ENCODE peak calls at places on chromosomes 16 and 17, in five cellular contexts. A, L, P, I and Q are unnamed samples.
A peak's percentile ranks its signal among the peaks of the same experiment; 100 is the strongest.

GRCh38 chr17:65489413-65490170 is 71.9 kb downstream of the AXIN2 start:
- DNase-seq in P (no peak), A (no peak), L (no peak), I (no peak), Q (peak; percentile 12)

GRCh38 chr17:74921769-74922168 is 1.3 kb downstream of the USH1G start:
- DNase-seq in L (no peak), A (no peak), I (no peak), P (no peak), Q (no peak)

GRCh38 chr16:82240111-82240510 is 70.1 kb upstream of the MPHOSPH6 start:
- DNase-seq in L (peak; percentile 23), I (no peak), A (no peak), P (no peak), Q (no peak)

GRCh38 chr17:77884019-77884418 is 74.5 kb upstream of the TNRC6C start:
- DNase-seq in I (no peak), A (no peak), L (no peak), P (peak; percentile 23), Q (no peak)

GRCh38 chr16:52077656-52078055 is 469.3 kb downstream of the TOX3 start:
- DNase-seq in I (no peak), A (no peak), L (no peak), P (no peak), Q (no peak)

GRCh38 chr16:50360033-50360778 is 8.6 kb downstream of the BRD7 start:
- DNase-seq in P (peak; percentile 26), A (peak; percentile 49), I (no peak), L (peak; percentile 88), Q (peak; percentile 95)

GRCh38 chr17:73476890-73477350 is 165.1 kb upstream of the CDC42EP4 start:
- DNase-seq in P (no peak), L (no peak), A (no peak), I (no peak), Q (no peak)

GRCh38 chr17:4934173-4934979 is 2.3 kb downstream of the GP1BA start:
- DNase-seq in I (no peak), L (peak; percentile 39), P (peak; percentile 38), A (peak; percentile 69), Q (peak; percentile 55)

GRCh38 chr16:88331989-88332920 is 50.5 kb upstream of the ZNF469 start:
- DNase-seq in P (peak; percentile 99), A (peak; percentile 49), I (peak; percentile 100), L (peak; percentile 98), Q (peak; percentile 100)

GRCh38 chr16:85201566-85201965 is 89.3 kb upstream of the CIBAR2 start:
- DNase-seq in L (no peak), A (no peak), P (no peak), I (no peak), Q (peak; percentile 52)

GRCh38 chr16:2839650-2840450 is 9.7 kb downstream of the ZG16B start:
- DNase-seq in I (no peak), P (no peak), L (no peak), A (no peak), Q (no peak)

GRCh38 chr16:24273511-24273910 is 17.4 kb downstream of the CACNG3 start:
- DNase-seq in I (no peak), L (peak; percentile 22), P (no peak), A (no peak), Q (peak; percentile 22)

GRCh38 chr17:6627019-6627418 is 13.5 kb downstream of the KIAA0753 start:
- DNase-seq in P (peak; percentile 45), L (no peak), I (no peak), A (no peak), Q (peak; percentile 35)

GRCh38 chr17:82278786-82279379 is 5.4 kb upstream of the CSNK1D start:
- DNase-seq in A (no peak), P (no peak), L (no peak), I (no peak), Q (no peak)

GRCh38 chr16:68715471-68715870 is 21.6 kb upstream of the CDH1 start:
- DNase-seq in P (no peak), I (no peak), L (no peak), A (no peak), Q (no peak)

GRCh38 chr17:66542967-66543525 is 240.6 kb downstream of the PRKCA start:
- DNase-seq in I (peak; percentile 65), L (no peak), A (no peak), P (peak; percentile 73), Q (peak; percentile 63)

GRCh38 chr16:84618428-84619102 is 687 bp upstream of the COTL1 start:
- DNase-seq in P (peak; percentile 92), A (no peak), I (peak; percentile 90), L (peak; percentile 93), Q (peak; percentile 98)

GRCh38 chr16:58464916-58465731 is 34.8 kb upstream of the NDRG4 start:
- DNase-seq in P (peak; percentile 9), L (no peak), I (no peak), A (no peak), Q (no peak)
- TF ChIP-seq CTCF in P (peak; percentile 13), L (peak; percentile 11), I (no peak), A (no peak), Q (no peak)

DNA sequence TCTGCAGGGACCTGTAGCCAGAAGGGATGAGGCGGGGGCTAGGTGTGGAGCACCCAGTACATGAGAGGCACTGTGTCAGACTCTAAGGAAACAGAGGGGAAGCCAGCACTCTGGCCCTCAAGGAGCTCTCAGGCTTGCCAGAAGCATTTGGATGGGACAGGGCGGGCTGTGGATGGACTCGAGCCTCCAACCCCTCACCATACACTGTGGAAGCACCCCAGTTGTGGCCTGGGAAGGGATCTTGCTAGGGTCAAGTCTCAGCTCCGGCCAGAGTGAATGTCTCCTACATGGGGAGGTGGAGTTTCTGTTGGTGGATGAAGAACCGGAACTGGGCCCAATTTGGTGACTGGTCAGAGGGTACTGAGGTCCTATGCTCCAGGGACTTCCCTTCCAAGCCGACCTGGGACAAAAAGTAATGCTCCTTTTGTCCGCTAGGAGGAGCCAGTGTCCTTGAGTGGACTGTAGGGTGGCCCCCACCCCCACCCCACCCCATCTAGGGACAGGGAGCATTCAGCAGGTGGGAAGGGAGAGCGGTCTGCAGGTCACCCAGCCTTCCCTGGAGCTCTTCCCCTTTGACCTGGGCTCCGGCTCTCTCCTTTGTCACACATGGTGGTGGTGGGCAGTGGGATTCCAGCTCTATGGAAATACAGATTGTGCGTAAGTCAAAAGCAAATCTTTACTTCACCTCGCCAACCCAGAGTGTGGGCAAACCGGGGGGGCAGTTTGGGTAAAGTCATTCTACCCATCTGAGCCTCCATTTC is 20.3 kb upstream of the PHB1 start:
- DNase-seq in I (no peak), L (peak; percentile 39), A (peak; percentile 49), P (peak; percentile 61), Q (peak; percentile 57)
- TF ChIP-seq CTCF in I (peak; percentile 70), L (peak; percentile 87), A (peak; percentile 79), P (peak; percentile 67), Q (peak; percentile 68)

GRCh38 chr17:32854834-32855389 is 22.0 kb downstream of the MYO1D start:
- DNase-seq in L (no peak), I (no peak), P (no peak), A (no peak), Q (no peak)
- TF ChIP-seq CTCF in L (peak; percentile 6), I (no peak), P (no peak), A (no peak), Q (peak; percentile 7)

GRCh38 chr17:72429066-72429638 is 308.3 kb downstream of the SOX9 start:
- DNase-seq in A (no peak), I (no peak), L (no peak), P (no peak), Q (no peak)

GRCh38 chr17:72433797-72434196 is 313.0 kb downstream of the SOX9 start:
- DNase-seq in A (no peak), I (no peak), L (no peak), P (no peak), Q (no peak)

GRCh38 chr17:72432881-72433280 is 312.1 kb downstream of the SOX9 start:
- DNase-seq in I (no peak), A (no peak), P (no peak), L (peak; percentile 57), Q (no peak)

GRCh38 chr17:72432143-72432604 is 311.4 kb downstream of the SOX9 start:
- DNase-seq in A (no peak), L (no peak), I (peak; percentile 15), P (no peak), Q (no peak)

GRCh38 chr17:72430611-72431432 is 310.0 kb downstream of the SOX9 start:
- DNase-seq in A (no peak), P (no peak), I (no peak), L (no peak), Q (peak; percentile 14)
- TF ChIP-seq CTCF in A (peak; percentile 14), P (peak; percentile 42), I (peak; percentile 11), L (peak; percentile 14), Q (peak; percentile 29)

DNA sequence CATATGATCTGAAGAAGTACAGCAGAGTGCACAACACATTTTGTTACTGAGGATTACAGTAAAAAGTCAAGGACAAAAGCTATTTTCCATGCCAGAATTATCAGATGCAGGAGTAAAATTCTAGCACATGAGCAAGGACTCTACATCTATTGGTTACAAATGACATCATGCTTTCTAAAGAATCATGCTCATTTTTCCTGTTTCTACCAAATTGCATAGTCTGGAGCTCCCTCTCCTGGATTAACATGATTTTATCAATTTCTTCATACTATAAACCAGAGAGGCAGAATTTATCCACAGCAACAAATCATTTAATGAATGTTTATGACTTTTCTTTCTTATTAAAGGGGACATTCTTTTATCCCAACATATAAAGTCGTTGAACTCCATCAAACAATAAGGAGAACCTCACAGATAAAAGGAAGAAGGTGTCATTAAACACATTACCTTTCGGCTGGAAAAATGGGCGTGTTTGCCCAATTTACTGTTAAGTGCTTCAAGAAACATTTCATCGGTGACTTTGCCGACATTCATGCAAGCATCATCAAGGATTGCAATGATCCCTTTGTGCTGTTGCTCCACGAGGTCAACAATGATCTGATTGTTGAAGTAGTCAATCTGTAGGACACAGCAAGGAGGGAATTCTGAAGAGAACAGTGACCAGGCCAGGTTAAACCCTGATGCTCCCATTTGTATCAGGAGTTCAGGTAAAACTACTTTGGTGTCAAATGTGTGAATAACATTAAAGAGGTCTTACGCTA is 121.7 kb downstream of the MYO1D start:
- DNase-seq in L (peak; percentile 51), P (peak; percentile 86), A (no peak), I (peak; percentile 18), Q (peak; percentile 77)
- TF ChIP-seq CTCF in L (peak; percentile 36), P (peak; percentile 47), A (no peak), I (peak; percentile 36), Q (peak; percentile 45)